ENCODE peak calls at places on chromosomes 3 and 15, in six cellular contexts. X is mammary epithelial cell; E is endodermal cell; V is breast epithelium; N is CD8-positive, alpha-beta T cell; B is uterus. J is an unnamed sample.

GRCh38 chr3:128399221-128399915 is 67.3 kb downstream of the DNAJB8 start:
- DNase-seq in X (no peak), E (no peak), V (no peak), N (no peak), B (no peak), J (no peak)

GRCh38 chr15:40054746-40055575 is 16.0 kb upstream of the SRP14 start:
- DNase-seq in X (peak), E (peak), V (no peak), N (no peak), B (no peak), J (no peak)

GRCh38 chr15:66456211-66456610 is 41.4 kb downstream of the SNAPC5 start:
- DNase-seq in X (peak), E (no peak), V (no peak), N (no peak), B (no peak), J (no peak)

GRCh38 chr3:4644954-4645353 is 151.8 kb downstream of the ITPR1 start:
- DNase-seq in X (no peak), E (no peak), V (no peak), N (no peak), B (no peak), J (no peak)

GRCh38 chr3:31379598-31379997 is 153.1 kb upstream of the STT3B start:
- DNase-seq in X (no peak), E (no peak), V (no peak), N (no peak), B (no peak), J (no peak)

GRCh38 chr3:29503969-29504368 is 223.1 kb downstream of the RBMS3 start:
- DNase-seq in X (no peak), E (no peak), V (no peak), N (no peak), B (peak), J (no peak)

GRCh38 chr15:62453979-62454378 is 288.9 kb upstream of the C2CD4B start:
- DNase-seq in X (peak), E (no peak), V (no peak), N (no peak), B (no peak), J (no peak)

GRCh38 chr3:29606416-29606815 is 325.5 kb downstream of the RBMS3 start:
- DNase-seq in X (no peak), E (no peak), V (no peak), N (no peak), B (no peak), J (no peak)

GRCh38 chr15:73965094-73965729 is 26.9 kb downstream of the STOML1 start:
- DNase-seq in X (no peak), E (no peak), V (no peak), N (no peak), B (no peak), J (no peak)

GRCh38 chr3:141421186-141421585 is 52.9 kb downstream of the ZBTB38 start:
- DNase-seq in X (no peak), E (no peak), V (no peak), N (no peak), B (no peak), J (no peak)
- H3K27ac ChIP-seq in X (no peak), E (no peak), V (peak), N (no peak), B (peak), J (no peak)

GRCh38 chr3:114528517-114528916 is 234.7 kb downstream of the TIGIT start:
- DNase-seq in X (no peak), E (no peak), V (no peak), N (no peak), B (no peak), J (no peak)
- H3K27ac ChIP-seq in X (no peak), E (no peak), V (no peak), N (no peak), B (no peak), J (no peak)

DNA sequence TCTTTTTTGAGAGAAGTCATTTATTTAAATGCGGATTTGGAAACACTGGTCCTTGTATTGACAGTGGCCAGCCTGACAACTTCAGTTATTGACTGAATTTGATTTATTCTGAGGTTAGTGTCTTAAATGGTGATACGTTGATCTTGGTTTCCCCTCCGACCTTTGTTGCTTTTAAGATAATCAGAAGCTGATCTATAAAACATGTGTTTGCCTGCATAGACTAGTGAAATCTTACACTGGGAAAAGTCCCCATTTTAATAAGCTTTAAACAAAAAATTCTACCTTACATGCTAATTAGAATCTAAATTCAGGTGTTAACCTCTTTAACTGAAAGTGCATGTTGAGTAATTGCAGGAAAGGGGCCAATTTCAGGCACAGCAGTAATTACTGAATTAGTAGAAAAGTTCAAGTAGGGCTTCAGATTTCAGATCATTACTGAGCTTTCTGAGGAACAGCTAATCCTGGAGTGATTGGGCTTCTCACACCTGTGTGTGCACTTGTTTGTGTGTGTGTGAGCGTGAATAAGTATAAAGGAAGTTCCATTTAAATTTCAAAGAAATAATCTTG is 221.4 kb downstream of the SOX2 start:
- DNase-seq in X (no peak), E (no peak), V (no peak), N (no peak), B (no peak), J (no peak)
- H3K27ac ChIP-seq in X (no peak), E (no peak), V (no peak), N (no peak), B (no peak), J (no peak)

GRCh38 chr15:89376441-89376840 is 41.8 kb upstream of the POLG start:
- DNase-seq in X (no peak), E (no peak), V (no peak), N (no peak), B (no peak), J (no peak)

GRCh38 chr15:89377042-89377841 is 42.6 kb upstream of the POLG start:
- DNase-seq in X (no peak), E (peak), V (no peak), N (no peak), B (no peak), J (no peak)

GRCh38 chr15:89379423-89379735 is 44.8 kb upstream of the POLG start:
- DNase-seq in X (no peak), E (peak), V (no peak), N (no peak), B (no peak), J (no peak)

GRCh38 chr15:89378699-89379422 is 44.2 kb upstream of the POLG start:
- DNase-seq in X (no peak), E (no peak), V (no peak), N (no peak), B (no peak), J (no peak)

DNA sequence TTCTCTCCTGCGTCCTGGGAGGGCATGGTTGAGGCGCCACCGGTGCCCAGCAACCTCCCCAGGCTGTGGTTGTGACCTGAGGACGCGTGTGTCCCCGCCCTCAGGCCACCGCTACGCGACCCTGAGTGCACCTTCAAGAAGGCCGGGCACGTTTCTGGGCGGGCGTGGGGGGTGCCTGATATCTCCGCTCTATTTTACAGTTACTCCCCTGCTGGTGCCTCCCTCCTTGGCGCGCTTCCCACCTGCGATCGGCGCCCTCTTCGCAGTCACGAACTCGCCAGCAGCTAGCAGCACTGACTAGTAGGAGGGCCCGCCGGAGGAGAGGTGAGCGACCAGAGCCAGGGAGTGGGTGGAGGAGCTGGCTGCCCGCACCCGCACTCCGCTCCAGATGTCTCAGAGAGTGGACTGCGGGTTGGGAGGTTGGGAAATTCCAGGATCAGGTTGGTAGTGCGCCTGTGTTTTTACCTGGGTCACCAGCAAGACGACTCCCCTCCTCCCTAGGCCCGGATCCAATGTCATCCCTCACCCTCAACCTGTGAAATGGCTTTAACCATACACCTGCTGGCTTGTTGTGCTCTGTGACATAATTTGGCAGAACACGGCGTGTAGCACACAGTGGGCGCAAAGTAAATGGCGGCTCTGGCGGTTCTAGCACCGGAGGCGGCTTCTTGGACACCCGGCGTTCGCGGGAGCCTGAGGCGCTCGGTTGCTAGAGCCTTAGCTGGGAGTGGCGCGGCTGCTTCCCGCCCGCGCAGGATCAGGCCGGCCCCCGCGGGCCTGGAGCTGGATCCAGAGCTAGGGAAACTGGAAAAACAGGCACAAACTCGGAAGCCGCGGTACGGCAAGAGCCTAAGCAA is 43.4 kb upstream of the POLG start:
- DNase-seq in X (peak), E (peak), V (peak), N (no peak), B (no peak), J (no peak)
- H3K27ac ChIP-seq in X (no peak), E (no peak), V (peak), N (peak), B (no peak), J (no peak)

DNA sequence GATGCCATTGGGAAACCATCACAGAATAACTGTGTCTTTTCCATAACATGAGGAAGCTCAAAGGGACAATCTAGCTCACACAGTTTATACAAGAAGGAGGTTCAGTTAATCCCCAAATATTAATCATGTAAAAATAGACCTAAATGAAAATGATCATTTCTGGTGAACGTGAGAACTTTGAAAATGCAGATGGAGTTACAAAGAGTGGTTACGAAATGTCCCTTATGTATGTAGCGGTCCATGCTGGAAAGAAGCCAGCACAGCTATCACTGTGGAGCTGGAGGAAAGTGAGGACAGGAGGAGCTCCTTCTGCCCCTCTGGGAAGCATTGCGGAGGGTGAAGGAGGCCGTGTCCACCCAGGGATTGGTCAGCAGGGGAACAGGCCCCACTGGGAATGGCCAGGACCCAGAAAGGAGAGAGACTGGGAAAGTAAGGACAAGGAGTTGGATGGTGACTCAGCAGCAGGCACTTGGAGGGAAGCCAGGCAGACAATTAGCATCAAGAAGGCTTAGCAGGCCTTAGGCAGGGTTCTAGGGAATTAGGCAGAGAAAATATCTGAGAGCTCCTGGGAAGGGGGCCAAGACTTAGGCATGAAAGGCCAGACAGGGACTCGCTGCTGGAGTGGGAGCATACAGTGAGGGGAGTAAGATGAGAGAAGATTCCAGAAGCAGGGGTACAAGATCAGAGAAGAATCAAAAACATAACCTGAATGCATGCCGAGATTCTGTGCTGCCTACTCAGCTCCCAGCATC is 171.2 kb upstream of the UMPS start:
- DNase-seq in X (peak), E (peak), V (peak), N (no peak), B (peak), J (no peak)
- H3K27ac ChIP-seq in X (no peak), E (no peak), V (peak), N (no peak), B (peak), J (no peak)

J was measured in substantia nigra.